ENCODE peak calls at places on chromosomes 2 and 18, in seven cellular contexts. One of them, this sample, is unnamed.

GRCh38 chr2:224479826-224480225 is 77.9 kb upstream of the FAM124B start:
- DNase-seq in activated naive CD8-positive, alpha-beta T cell treated with anti-CD3 and anti-CD28 coated beads, Interleukin-2, amount 50 U/mL, for 24 hours: no peak
- DNase-seq in stimulated activated CD4-positive, alpha-beta T cell treated with anti-CD3 and anti-CD28 coated beads, Interleukin-4, amount 100 ng/mL, for 4 hours: no peak
- DNase-seq in MM.1S: no peak
- DNase-seq in HTR-8/SVneo: no peak
- DNase-seq in uterus: no peak
- DNase-seq in AG20443: no peak
- DNase-seq in this sample: no peak

GRCh38 chr18:35376742-35377695 is at the start of gene ZNF396:
- DNase-seq in uterus: peak
- DNase-seq in activated naive CD8-positive, alpha-beta T cell treated with anti-CD3 and anti-CD28 coated beads, Interleukin-2, amount 50 U/mL, for 24 hours: peak
- DNase-seq in AG20443: peak
- DNase-seq in stimulated activated CD4-positive, alpha-beta T cell treated with anti-CD3 and anti-CD28 coated beads, Interleukin-4, amount 100 ng/mL, for 4 hours: peak
- DNase-seq in HTR-8/SVneo: peak
- DNase-seq in MM.1S: peak
- DNase-seq in this sample: peak

GRCh38 chr2:98478088-98478551 is 33.5 kb downstream of the INPP4A start:
- DNase-seq in stimulated activated CD4-positive, alpha-beta T cell treated with anti-CD3 and anti-CD28 coated beads, Interleukin-4, amount 100 ng/mL, for 4 hours: no peak
- DNase-seq in uterus: no peak
- DNase-seq in activated naive CD8-positive, alpha-beta T cell treated with anti-CD3 and anti-CD28 coated beads, Interleukin-2, amount 50 U/mL, for 24 hours: no peak
- DNase-seq in MM.1S: no peak
- DNase-seq in AG20443: no peak
- DNase-seq in HTR-8/SVneo: no peak
- DNase-seq in this sample: no peak

GRCh38 chr2:105143467-105144127 is 97.9 kb upstream of the GPR45 start:
- DNase-seq in activated naive CD8-positive, alpha-beta T cell treated with anti-CD3 and anti-CD28 coated beads, Interleukin-2, amount 50 U/mL, for 24 hours: peak
- DNase-seq in MM.1S: peak
- DNase-seq in AG20443: peak
- DNase-seq in stimulated activated CD4-positive, alpha-beta T cell treated with anti-CD3 and anti-CD28 coated beads, Interleukin-4, amount 100 ng/mL, for 4 hours: peak
- DNase-seq in uterus: peak
- DNase-seq in HTR-8/SVneo: peak
- DNase-seq in this sample: peak

GRCh38 chr2:54384301-54385035 is 71.7 kb upstream of the SPTBN1 start:
- DNase-seq in MM.1S: no peak
- DNase-seq in uterus: no peak
- DNase-seq in stimulated activated CD4-positive, alpha-beta T cell treated with anti-CD3 and anti-CD28 coated beads, Interleukin-4, amount 100 ng/mL, for 4 hours: no peak
- DNase-seq in AG20443: no peak
- DNase-seq in activated naive CD8-positive, alpha-beta T cell treated with anti-CD3 and anti-CD28 coated beads, Interleukin-2, amount 50 U/mL, for 24 hours: no peak
- DNase-seq in HTR-8/SVneo: no peak
- DNase-seq in this sample: no peak

GRCh38 chr2:10085852-10086148 is 5.6 kb upstream of the CYS1 start:
- DNase-seq in MM.1S: no peak
- DNase-seq in HTR-8/SVneo: no peak
- DNase-seq in AG20443: no peak
- DNase-seq in uterus: no peak
- DNase-seq in activated naive CD8-positive, alpha-beta T cell treated with anti-CD3 and anti-CD28 coated beads, Interleukin-2, amount 50 U/mL, for 24 hours: no peak
- DNase-seq in stimulated activated CD4-positive, alpha-beta T cell treated with anti-CD3 and anti-CD28 coated beads, Interleukin-4, amount 100 ng/mL, for 4 hours: no peak
- DNase-seq in this sample: no peak

GRCh38 chr2:55111570-55112228 is 61.4 kb upstream of the RTN4 start:
- DNase-seq in AG20443: peak
- DNase-seq in MM.1S: no peak
- DNase-seq in HTR-8/SVneo: peak
- DNase-seq in activated naive CD8-positive, alpha-beta T cell treated with anti-CD3 and anti-CD28 coated beads, Interleukin-2, amount 50 U/mL, for 24 hours: no peak
- DNase-seq in uterus: peak
- DNase-seq in stimulated activated CD4-positive, alpha-beta T cell treated with anti-CD3 and anti-CD28 coated beads, Interleukin-4, amount 100 ng/mL, for 4 hours: no peak
- DNase-seq in this sample: no peak

GRCh38 chr2:870426-870825 is 80.2 kb upstream of the SNTG2 start:
- DNase-seq in uterus: no peak
- DNase-seq in AG20443: no peak
- DNase-seq in activated naive CD8-positive, alpha-beta T cell treated with anti-CD3 and anti-CD28 coated beads, Interleukin-2, amount 50 U/mL, for 24 hours: no peak
- DNase-seq in MM.1S: no peak
- DNase-seq in stimulated activated CD4-positive, alpha-beta T cell treated with anti-CD3 and anti-CD28 coated beads, Interleukin-4, amount 100 ng/mL, for 4 hours: no peak
- DNase-seq in HTR-8/SVneo: no peak
- DNase-seq in this sample: no peak

GRCh38 chr2:231393149-231394131 is 2.1 kb upstream of the B3GNT7 start:
- DNase-seq in uterus: no peak
- DNase-seq in activated naive CD8-positive, alpha-beta T cell treated with anti-CD3 and anti-CD28 coated beads, Interleukin-2, amount 50 U/mL, for 24 hours: peak
- DNase-seq in stimulated activated CD4-positive, alpha-beta T cell treated with anti-CD3 and anti-CD28 coated beads, Interleukin-4, amount 100 ng/mL, for 4 hours: no peak
- DNase-seq in MM.1S: no peak
- DNase-seq in AG20443: no peak
- DNase-seq in HTR-8/SVneo: no peak
- DNase-seq in this sample: no peak

GRCh38 chr2:214005337-214005736 is 405.5 kb upstream of the VWC2L start:
- DNase-seq in AG20443: no peak
- DNase-seq in MM.1S: no peak
- DNase-seq in HTR-8/SVneo: no peak
- DNase-seq in activated naive CD8-positive, alpha-beta T cell treated with anti-CD3 and anti-CD28 coated beads, Interleukin-2, amount 50 U/mL, for 24 hours: no peak
- DNase-seq in stimulated activated CD4-positive, alpha-beta T cell treated with anti-CD3 and anti-CD28 coated beads, Interleukin-4, amount 100 ng/mL, for 4 hours: no peak
- DNase-seq in uterus: no peak
- DNase-seq in this sample: peak

GRCh38 chr2:162750033-162750432 is 88.5 kb downstream of the KCNH7 start:
- DNase-seq in uterus: no peak
- DNase-seq in activated naive CD8-positive, alpha-beta T cell treated with anti-CD3 and anti-CD28 coated beads, Interleukin-2, amount 50 U/mL, for 24 hours: no peak
- DNase-seq in stimulated activated CD4-positive, alpha-beta T cell treated with anti-CD3 and anti-CD28 coated beads, Interleukin-4, amount 100 ng/mL, for 4 hours: no peak
- DNase-seq in HTR-8/SVneo: no peak
- DNase-seq in AG20443: no peak
- DNase-seq in MM.1S: no peak
- DNase-seq in this sample: no peak

GRCh38 chr2:40700211-40700954 is 248.5 kb upstream of the SLC8A1 start:
- DNase-seq in AG20443: no peak
- DNase-seq in stimulated activated CD4-positive, alpha-beta T cell treated with anti-CD3 and anti-CD28 coated beads, Interleukin-4, amount 100 ng/mL, for 4 hours: no peak
- DNase-seq in MM.1S: no peak
- DNase-seq in HTR-8/SVneo: no peak
- DNase-seq in activated naive CD8-positive, alpha-beta T cell treated with anti-CD3 and anti-CD28 coated beads, Interleukin-2, amount 50 U/mL, for 24 hours: no peak
- DNase-seq in uterus: no peak
- DNase-seq in this sample: no peak

GRCh38 chr2:22536131-22536530 is 848.8 kb upstream of the KLHL29 start:
- DNase-seq in uterus: no peak
- DNase-seq in activated naive CD8-positive, alpha-beta T cell treated with anti-CD3 and anti-CD28 coated beads, Interleukin-2, amount 50 U/mL, for 24 hours: no peak
- DNase-seq in stimulated activated CD4-positive, alpha-beta T cell treated with anti-CD3 and anti-CD28 coated beads, Interleukin-4, amount 100 ng/mL, for 4 hours: no peak
- DNase-seq in MM.1S: no peak
- DNase-seq in AG20443: no peak
- DNase-seq in HTR-8/SVneo: peak
- DNase-seq in this sample: no peak

GRCh38 chr2:44941551-44942234 is at the start of gene SIX3:
- DNase-seq in HTR-8/SVneo: no peak
- DNase-seq in MM.1S: peak
- DNase-seq in AG20443: no peak
- DNase-seq in stimulated activated CD4-positive, alpha-beta T cell treated with anti-CD3 and anti-CD28 coated beads, Interleukin-4, amount 100 ng/mL, for 4 hours: no peak
- DNase-seq in activated naive CD8-positive, alpha-beta T cell treated with anti-CD3 and anti-CD28 coated beads, Interleukin-2, amount 50 U/mL, for 24 hours: peak
- DNase-seq in uterus: no peak
- DNase-seq in this sample: no peak